ENCODE peak calls at places on chromosomes 7 and 10, in five cellular contexts. Q is astrocyte of the spinal cord, G is cardiac muscle cell, Y is Calu3, I is PC-3. C is an unnamed sample.

GRCh38 chr10:132096223-132096622 is 30.5 kb downstream of the JAKMIP3 start:
- DNase-seq in Q (peak; percentile 3), G (no peak), Y (peak; percentile 48), I (peak; percentile 81), C (no peak)

GRCh38 chr7:64183126-64183742 is 23.8 kb upstream of the ZNF735 start:
- DNase-seq in Q (no peak), G (no peak), Y (no peak), I (no peak), C (peak; percentile 33)

GRCh38 chr7:105691692-105692564 is 110.6 kb upstream of the EFCAB10 start:
- DNase-seq in Q (peak; percentile 80), G (no peak), Y (peak; percentile 50), I (peak; percentile 93), C (no peak)

GRCh38 chr10:124288928-124289921 is 129.5 kb downstream of the OAT start:
- DNase-seq in Q (no peak), G (no peak), Y (no peak), I (no peak), C (no peak)

GRCh38 chr10:62380002-62380401 is 5.8 kb downstream of the ZNF365 start:
- DNase-seq in Q (peak; percentile 72), G (no peak), Y (no peak), I (peak; percentile 100), C (no peak)

GRCh38 chr10:25820496-25821415 is 113.3 kb upstream of the MYO3A start:
- DNase-seq in Q (no peak), G (no peak), Y (no peak), I (no peak), C (no peak)

GRCh38 chr7:4074994-4075393 is 607.1 kb upstream of the FOXK1 start:
- DNase-seq in Q (no peak), G (no peak), Y (peak; percentile 65), I (no peak), C (no peak)

GRCh38 chr10:33878238-33878637 is 543.8 kb upstream of the NRP1 start:
- DNase-seq in Q (peak; percentile 11), G (no peak), Y (no peak), I (no peak), C (no peak)

GRCh38 chr7:135964791-135965190 is 12.4 kb downstream of the MTPN start:
- DNase-seq in Q (no peak), G (no peak), Y (no peak), I (no peak), C (no peak)

GRCh38 chr10:110498982-110499795 is 1.5 kb downstream of the DUSP5 start:
- DNase-seq in Q (peak; percentile 76), G (peak; percentile 70), Y (peak; percentile 43), I (peak; percentile 68), C (peak; percentile 39)

GRCh38 chr10:110496553-110497437 is 912 bp upstream of the DUSP5 start:
- DNase-seq in Q (no peak), G (no peak), Y (peak; percentile 14), I (peak; percentile 47), C (peak; percentile 28)

GRCh38 chr10:110497438-110498086 is at the start of gene DUSP5:
- DNase-seq in Q (peak; percentile 97), G (peak; percentile 98), Y (peak; percentile 90), I (peak; percentile 95), C (peak; percentile 93)

GRCh38 chr10:110499796-110500514 is 2.2 kb downstream of the DUSP5 start:
- DNase-seq in Q (no peak), G (peak; percentile 54), Y (no peak), I (no peak), C (no peak)

GRCh38 chr10:110498087-110498981 is 627 bp downstream of the DUSP5 start:
- DNase-seq in Q (peak; percentile 41), G (peak; percentile 69), Y (peak; percentile 39), I (no peak), C (peak; percentile 64)
- TF ChIP-seq CTCF in Q (no peak), G (peak; percentile 9), Y (no peak), I (no peak), C (no peak)

GRCh38 chr7:140621326-140622035 is 19.1 kb downstream of the DENND2A start:
- DNase-seq in Q (peak; percentile 68), G (no peak), Y (no peak), I (peak; percentile 42), C (no peak)

GRCh38 chr7:140619101-140619615 is 21.5 kb downstream of the DENND2A start:
- DNase-seq in Q (no peak), G (no peak), Y (no peak), I (no peak), C (no peak)

GRCh38 chr7:140616328-140616727 is 24.3 kb downstream of the DENND2A start:
- DNase-seq in Q (no peak), G (no peak), Y (no peak), I (no peak), C (no peak)

GRCh38 chr7:140618291-140618690 is 22.3 kb downstream of the DENND2A start:
- DNase-seq in Q (no peak), G (no peak), Y (no peak), I (no peak), C (no peak)

GRCh38 chr7:140617081-140617480 is 23.5 kb downstream of the DENND2A start:
- DNase-seq in Q (no peak), G (no peak), Y (no peak), I (no peak), C (no peak)
- TF ChIP-seq CTCF in Q (no peak), G (no peak), Y (no peak), I (no peak), C (no peak)

GRCh38 chr7:102155821-102156441 is 130.7 kb upstream of the SH2B2 start:
- DNase-seq in Q (no peak), G (no peak), Y (no peak), I (no peak), C (peak; percentile 48)

GRCh38 chr7:102156867-102157266 is 129.8 kb upstream of the SH2B2 start:
- DNase-seq in Q (no peak), G (no peak), Y (no peak), I (no peak), C (no peak)

GRCh38 chr7:102152672-102153585 is 133.7 kb upstream of the SH2B2 start:
- DNase-seq in Q (peak; percentile 66), G (peak; percentile 52), Y (peak; percentile 81), I (peak; percentile 34), C (no peak)

GRCh38 chr7:102153586-102153948 is 133.1 kb upstream of the SH2B2 start:
- DNase-seq in Q (no peak), G (no peak), Y (no peak), I (no peak), C (no peak)

DNA sequence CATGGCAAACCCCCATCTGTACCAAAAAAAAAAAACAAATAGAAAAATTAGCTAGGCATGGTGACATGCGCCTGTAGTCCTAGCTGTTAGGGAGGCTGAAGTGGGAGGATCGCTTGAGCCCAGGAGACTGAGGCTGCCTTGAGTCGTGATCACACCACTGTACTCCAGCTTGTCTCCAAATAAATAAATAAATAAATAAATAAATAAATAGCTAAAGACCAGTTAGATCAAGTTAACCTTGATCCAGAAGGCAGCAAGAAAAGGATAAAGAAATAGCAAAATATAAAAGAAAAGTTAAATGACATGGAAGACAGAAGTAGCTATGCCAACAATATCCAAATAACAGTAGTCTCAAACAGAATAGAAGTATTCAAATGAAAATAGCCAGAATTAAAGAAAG is 132.2 kb upstream of the SH2B2 start:
- DNase-seq in Q (no peak), G (no peak), Y (no peak), I (no peak), C (no peak)
- TF ChIP-seq CTCF in Q (no peak), G (no peak), Y (no peak), I (no peak), C (no peak)

GRCh38 chr7:137947031-137947430 is 54.9 kb downstream of the CREB3L2 start:
- DNase-seq in Q (no peak), G (no peak), Y (no peak), I (no peak), C (no peak)
- TF ChIP-seq CTCF in Q (no peak), G (no peak), Y (no peak), I (no peak), C (no peak)

GRCh38 chr10:44373341-44373995 is 11.4 kb downstream of the CXCL12 start:
- DNase-seq in Q (no peak), G (no peak), Y (no peak), I (no peak), C (no peak)
- TF ChIP-seq CTCF in Q (no peak), G (no peak), Y (no peak), I (no peak), C (no peak)

DNA sequence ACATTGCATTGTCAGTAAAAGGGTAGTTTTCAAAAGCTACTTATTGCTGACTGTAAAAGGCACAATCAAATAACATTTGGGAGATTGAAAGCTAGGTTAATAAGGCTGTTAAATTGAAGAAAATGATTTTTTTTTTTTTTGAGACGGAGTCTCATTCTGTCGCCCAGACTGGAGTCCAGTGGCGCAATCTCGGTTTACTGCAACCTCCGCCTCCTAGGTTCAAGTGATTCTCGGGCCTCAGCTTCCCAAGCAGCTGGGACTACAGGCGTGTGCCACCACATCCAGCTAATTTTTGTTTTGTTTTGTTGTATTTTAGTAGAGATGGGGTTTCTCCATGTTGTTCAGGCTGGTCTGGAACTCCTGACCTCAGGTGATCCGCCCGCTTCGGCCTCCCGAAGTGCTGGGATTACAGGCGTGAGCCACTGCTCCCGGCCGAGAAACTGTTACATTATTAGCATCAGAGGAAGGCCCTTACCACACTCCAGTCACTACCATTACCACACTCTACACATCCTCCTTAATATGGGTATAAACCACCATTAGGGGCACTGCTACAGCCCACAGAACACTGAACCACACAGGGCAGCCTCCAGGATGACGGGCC is 1.0 kb downstream of the CYP51A1 start:
- DNase-seq in Q (no peak), G (no peak), Y (peak; percentile 1), I (no peak), C (no peak)
- TF ChIP-seq CTCF in Q (no peak), G (no peak), Y (no peak), I (no peak), C (no peak)

DNA sequence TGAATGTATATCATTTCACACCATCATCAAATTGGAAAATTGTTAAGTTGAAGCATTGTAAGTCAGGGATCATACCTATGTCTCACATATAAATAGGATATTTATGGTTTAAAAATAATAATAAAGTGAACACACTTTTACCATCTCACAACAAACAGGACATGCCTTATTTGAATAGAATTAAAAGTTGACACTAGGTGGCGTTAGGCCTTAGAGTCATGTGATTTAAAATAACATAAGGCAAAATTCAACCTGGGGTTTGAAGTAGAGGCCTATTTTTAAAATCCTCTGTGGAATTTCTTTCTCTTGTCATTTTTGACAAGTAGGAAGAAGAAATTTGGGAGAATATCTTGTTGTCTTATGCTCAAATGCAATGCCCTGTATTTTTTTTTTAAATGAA is 184.7 kb upstream of the PCDH15 start:
- DNase-seq in Q (peak; percentile 10), G (peak; percentile 57), Y (no peak), I (peak; percentile 72), C (no peak)
- TF ChIP-seq CTCF in Q (peak; percentile 21), G (peak; percentile 8), Y (peak; percentile 41), I (peak; percentile 90), C (peak; percentile 48)

GRCh38 chr7:84372155-84372621 is 177.6 kb upstream of the SEMA3A start:
- DNase-seq in Q (peak; percentile 95), G (no peak), Y (peak; percentile 2), I (peak; percentile 88), C (no peak)
- TF ChIP-seq CTCF in Q (no peak), G (no peak), Y (no peak), I (no peak), C (no peak)

C was measured in BE2C.